ENCODE peak calls at places on chromosomes 16 and 17, in six cellular contexts. One of them, this sample, is unnamed.

GRCh38 chr17:73189417-73190099 is 3.3 kb upstream of the COG1 start:
- DNase-seq in astrocyte of the cerebellum: peak; percentile 39
- DNase-seq in substantia nigra: no peak
- DNase-seq in activated naive CD8-positive, alpha-beta T cell treated with anti-CD3 and anti-CD28 coated beads, Interleukin-2, amount 50 U/mL, for 24 hours: no peak
- DNase-seq in cardiac muscle cell: peak; percentile 65
- DNase-seq in RWPE1: peak; percentile 50
- DNase-seq in this sample: peak; percentile 48

GRCh38 chr16:24696699-24697098 is 32.8 kb upstream of the TNRC6A start:
- DNase-seq in astrocyte of the cerebellum: no peak
- DNase-seq in substantia nigra: no peak
- DNase-seq in activated naive CD8-positive, alpha-beta T cell treated with anti-CD3 and anti-CD28 coated beads, Interleukin-2, amount 50 U/mL, for 24 hours: no peak
- DNase-seq in cardiac muscle cell: no peak
- DNase-seq in RWPE1: no peak
- DNase-seq in this sample: no peak

GRCh38 chr16:627458-628239 is 3.1 kb upstream of the WFIKKN1 start:
- DNase-seq in astrocyte of the cerebellum: no peak
- DNase-seq in substantia nigra: no peak
- DNase-seq in activated naive CD8-positive, alpha-beta T cell treated with anti-CD3 and anti-CD28 coated beads, Interleukin-2, amount 50 U/mL, for 24 hours: no peak
- DNase-seq in cardiac muscle cell: no peak
- DNase-seq in RWPE1: no peak
- DNase-seq in this sample: no peak

GRCh38 chr17:6079155-6079554 is 9.0 kb downstream of the WSCD1 start:
- DNase-seq in astrocyte of the cerebellum: peak; percentile 34
- DNase-seq in substantia nigra: peak; percentile 31
- DNase-seq in activated naive CD8-positive, alpha-beta T cell treated with anti-CD3 and anti-CD28 coated beads, Interleukin-2, amount 50 U/mL, for 24 hours: no peak
- DNase-seq in cardiac muscle cell: no peak
- DNase-seq in RWPE1: no peak
- DNase-seq in this sample: no peak

GRCh38 chr17:43411820-43412529 is 13.2 kb downstream of the ARL4D start:
- DNase-seq in astrocyte of the cerebellum: no peak
- DNase-seq in substantia nigra: no peak
- DNase-seq in activated naive CD8-positive, alpha-beta T cell treated with anti-CD3 and anti-CD28 coated beads, Interleukin-2, amount 50 U/mL, for 24 hours: no peak
- DNase-seq in cardiac muscle cell: no peak
- DNase-seq in RWPE1: no peak
- DNase-seq in this sample: no peak

GRCh38 chr17:8015236-8015956 is 13.0 kb downstream of the GUCY2D start:
- DNase-seq in astrocyte of the cerebellum: no peak
- DNase-seq in substantia nigra: no peak
- DNase-seq in activated naive CD8-positive, alpha-beta T cell treated with anti-CD3 and anti-CD28 coated beads, Interleukin-2, amount 50 U/mL, for 24 hours: no peak
- DNase-seq in cardiac muscle cell: no peak
- DNase-seq in RWPE1: no peak
- DNase-seq in this sample: no peak

GRCh38 chr17:57839571-57839923 is 10.3 kb downstream of the MRPS23 start:
- DNase-seq in astrocyte of the cerebellum: no peak
- DNase-seq in substantia nigra: no peak
- DNase-seq in activated naive CD8-positive, alpha-beta T cell treated with anti-CD3 and anti-CD28 coated beads, Interleukin-2, amount 50 U/mL, for 24 hours: no peak
- DNase-seq in cardiac muscle cell: peak; percentile 45
- DNase-seq in RWPE1: no peak
- DNase-seq in this sample: no peak

GRCh38 chr17:40026816-40027613 is 11.8 kb downstream of the CSF3 start:
- DNase-seq in astrocyte of the cerebellum: peak; percentile 73
- DNase-seq in substantia nigra: no peak
- DNase-seq in activated naive CD8-positive, alpha-beta T cell treated with anti-CD3 and anti-CD28 coated beads, Interleukin-2, amount 50 U/mL, for 24 hours: peak; percentile 73
- DNase-seq in cardiac muscle cell: peak; percentile 92
- DNase-seq in RWPE1: peak; percentile 86
- DNase-seq in this sample: peak; percentile 75

GRCh38 chr16:30948087-30948955 is 547 bp upstream of the ORAI3 start:
- DNase-seq in astrocyte of the cerebellum: peak; percentile 96
- DNase-seq in substantia nigra: peak; percentile 73
- DNase-seq in activated naive CD8-positive, alpha-beta T cell treated with anti-CD3 and anti-CD28 coated beads, Interleukin-2, amount 50 U/mL, for 24 hours: peak; percentile 29
- DNase-seq in cardiac muscle cell: peak; percentile 100
- DNase-seq in RWPE1: peak; percentile 92
- DNase-seq in this sample: peak; percentile 94

GRCh38 chr16:6510261-6510660 is 822.4 kb upstream of the RBFOX1 start:
- DNase-seq in astrocyte of the cerebellum: no peak
- DNase-seq in substantia nigra: no peak
- DNase-seq in activated naive CD8-positive, alpha-beta T cell treated with anti-CD3 and anti-CD28 coated beads, Interleukin-2, amount 50 U/mL, for 24 hours: no peak
- DNase-seq in cardiac muscle cell: no peak
- DNase-seq in RWPE1: no peak
- DNase-seq in this sample: no peak

GRCh38 chr17:74147436-74147835 is 56.0 kb upstream of the RPL38 start:
- DNase-seq in astrocyte of the cerebellum: no peak
- DNase-seq in substantia nigra: no peak
- DNase-seq in activated naive CD8-positive, alpha-beta T cell treated with anti-CD3 and anti-CD28 coated beads, Interleukin-2, amount 50 U/mL, for 24 hours: no peak
- DNase-seq in cardiac muscle cell: no peak
- DNase-seq in RWPE1: no peak
- DNase-seq in this sample: no peak

GRCh38 chr16:53216798-53217197 is 162.0 kb downstream of the CHD9 start:
- DNase-seq in astrocyte of the cerebellum: no peak
- DNase-seq in substantia nigra: no peak
- DNase-seq in activated naive CD8-positive, alpha-beta T cell treated with anti-CD3 and anti-CD28 coated beads, Interleukin-2, amount 50 U/mL, for 24 hours: no peak
- DNase-seq in cardiac muscle cell: no peak
- DNase-seq in RWPE1: no peak
- DNase-seq in this sample: no peak

GRCh38 chr17:36980281-36980761 is 31.6 kb downstream of the AATF start:
- DNase-seq in astrocyte of the cerebellum: peak; percentile 11
- DNase-seq in substantia nigra: no peak
- DNase-seq in activated naive CD8-positive, alpha-beta T cell treated with anti-CD3 and anti-CD28 coated beads, Interleukin-2, amount 50 U/mL, for 24 hours: no peak
- DNase-seq in cardiac muscle cell: no peak
- DNase-seq in RWPE1: no peak
- DNase-seq in this sample: no peak

GRCh38 chr17:7835818-7836595 is 2.0 kb downstream of the KDM6B start:
- DNase-seq in astrocyte of the cerebellum: no peak
- DNase-seq in substantia nigra: peak; percentile 44
- DNase-seq in activated naive CD8-positive, alpha-beta T cell treated with anti-CD3 and anti-CD28 coated beads, Interleukin-2, amount 50 U/mL, for 24 hours: no peak
- DNase-seq in cardiac muscle cell: no peak
- DNase-seq in RWPE1: no peak
- DNase-seq in this sample: peak; percentile 43

GRCh38 chr16:9092282-9092962 is 978 bp downstream of the HAPSTR1 start:
- DNase-seq in astrocyte of the cerebellum: no peak
- DNase-seq in substantia nigra: peak; percentile 25
- DNase-seq in activated naive CD8-positive, alpha-beta T cell treated with anti-CD3 and anti-CD28 coated beads, Interleukin-2, amount 50 U/mL, for 24 hours: peak; percentile 64
- DNase-seq in cardiac muscle cell: peak; percentile 57
- DNase-seq in RWPE1: peak; percentile 18
- DNase-seq in this sample: peak; percentile 38